ENCODE peak calls at places on chromosomes 11 and 22, in four cellular contexts. Q is K562, G is aorta, Z is uterus. W is an unnamed sample.

GRCh38 chr22:23513705-23514104 is 66.4 kb downstream of the IGLL1 start:
- DNase-seq in Z (no peak), Q (no peak), G (no peak), W (no peak)

GRCh38 chr11:132821027-132821426 is 711.3 kb downstream of the OPCML start:
- DNase-seq in Q (no peak), Z (no peak), G (no peak), W (no peak)

GRCh38 chr11:17014774-17015638 is 792 bp upstream of the PLEKHA7 start:
- DNase-seq in Q (peak; percentile 18), G (no peak), Z (no peak), W (peak; percentile 56)

GRCh38 chr22:49620666-49621065 is 207.0 kb downstream of the BRD1 start:
- DNase-seq in G (no peak), Q (no peak), Z (no peak), W (no peak)

GRCh38 chr22:26673485-26673884 is 16.1 kb downstream of the MIAT start:
- DNase-seq in Q (peak; percentile 30), Z (no peak), G (no peak), W (no peak)

GRCh38 chr11:25449100-25449499 is 882.8 kb upstream of the ANO3 start:
- DNase-seq in G (no peak), Q (no peak), Z (no peak), W (no peak)

GRCh38 chr11:33636104-33636503 is 64.5 kb downstream of the C11orf91 start:
- DNase-seq in Z (no peak), G (no peak), Q (no peak), W (no peak)

GRCh38 chr11:19232910-19233503 is 7.7 kb downstream of the E2F8 start:
- DNase-seq in Q (no peak), Z (no peak), G (no peak), W (no peak)

GRCh38 chr22:49670610-49671330 is 156.9 kb downstream of the BRD1 start:
- DNase-seq in Z (no peak), Q (no peak), G (peak; percentile 46), W (no peak)

GRCh38 chr11:78800089-78800690 is 225.5 kb upstream of the NARS2 start:
- DNase-seq in Z (no peak), G (no peak), Q (no peak), W (no peak)

GRCh38 chr11:8871283-8871775 is 39.7 kb upstream of the AKIP1 start:
- DNase-seq in Z (peak; percentile 78), G (peak; percentile 62), Q (no peak), W (peak; percentile 89)

GRCh38 chr11:75478690-75479597 is 45.9 kb upstream of the KLHL35 start:
- DNase-seq in Q (no peak), G (no peak), Z (no peak), W (no peak)

GRCh38 chr11:58625826-58626460 is 3.5 kb downstream of the CNTF start:
- DNase-seq in G (no peak), Z (no peak), Q (no peak), W (no peak)

GRCh38 chr11:2780850-2781412 is 81.1 kb upstream of the KCNQ1OT1 start:
- DNase-seq in Z (no peak), Q (no peak), G (no peak), W (no peak)

GRCh38 chr11:93572171-93572570 is 29.0 kb upstream of the SMCO4 start:
- DNase-seq in Q (no peak), Z (no peak), G (no peak), W (no peak)

GRCh38 chr11:16881074-16881709 is 133.0 kb downstream of the PLEKHA7 start:
- DNase-seq in G (peak; percentile 50), Q (peak; percentile 68), Z (peak; percentile 32), W (peak; percentile 69)

GRCh38 chr11:60169264-60169915 is 13.5 kb downstream of the MS4A6A start:
- DNase-seq in G (no peak), Q (peak; percentile 58), Z (no peak), W (no peak)

GRCh38 chr22:19586922-19587684 is 62.9 kb upstream of the CLDN5 start:
- DNase-seq in G (no peak), Q (no peak), Z (no peak), W (no peak)

GRCh38 chr11:78314753-78315152 is 102.9 kb downstream of the GAB2 start:
- DNase-seq in Z (no peak), G (no peak), Q (no peak), W (peak; percentile 24)

GRCh38 chr11:69387409-69387885 is 93.5 kb downstream of the MYEOV start:
- DNase-seq in Z (no peak), G (no peak), Q (no peak), W (no peak)

GRCh38 chr11:72752088-72752914 is at the start of gene ARAP1:
- DNase-seq in Z (peak; percentile 77), G (peak; percentile 82), Q (peak; percentile 85), W (peak; percentile 78)

GRCh38 chr11:24965780-24966179 is 468.9 kb downstream of the LUZP2 start:
- DNase-seq in Z (no peak), Q (no peak), G (no peak), W (no peak)

GRCh38 chr11:13009476-13009920 is 382 bp downstream of the RASSF10 start:
- DNase-seq in G (no peak), Z (no peak), Q (no peak), W (no peak)

GRCh38 chr11:61666684-61667297 is 13.4 kb upstream of the DAGLA start:
- DNase-seq in G (no peak), Q (no peak), Z (no peak), W (peak; percentile 62)

GRCh38 chr11:45993438-45994064 is 71.1 kb downstream of the LARGE2 start:
- DNase-seq in Z (peak; percentile 44), Q (peak; percentile 86), G (no peak), W (no peak)

GRCh38 chr22:21450320-21450831 is 16.8 kb upstream of the TMEM191C start:
- DNase-seq in G (peak; percentile 27), Q (no peak), Z (no peak), W (no peak)

GRCh38 chr11:127862406-127862805 is 725.0 kb downstream of the ETS1 start:
- DNase-seq in Z (no peak), Q (no peak), G (no peak), W (no peak)

GRCh38 chr11:61369372-61370348 is 7.5 kb downstream of the TMEM138 start:
- DNase-seq in Q (no peak), G (peak; percentile 73), Z (peak; percentile 83), W (peak; percentile 97)

GRCh38 chr22:46535876-46536558 is 1.4 kb downstream of the CELSR1 start:
- DNase-seq in G (no peak), Z (no peak), Q (no peak), W (no peak)

GRCh38 chr11:20672575-20672974 is 3.2 kb downstream of the NELL1 start:
- DNase-seq in Z (no peak), G (no peak), Q (peak; percentile 14), W (peak; percentile 36)

GRCh38 chr11:533049-533585 is 2.3 kb downstream of the HRAS start:
- DNase-seq in Q (no peak), Z (peak; percentile 15), G (peak; percentile 49), W (no peak)

GRCh38 chr22:36874731-36875130 is 13.9 kb downstream of the NCF4 start:
- DNase-seq in Q (no peak), Z (no peak), G (no peak), W (no peak)
- H3K27ac ChIP-seq in Q (no peak overlapping the region), Z (no peak overlapping the region), G (no peak overlapping the region), W (peak overlapping the region; percentile 41)

DNA sequence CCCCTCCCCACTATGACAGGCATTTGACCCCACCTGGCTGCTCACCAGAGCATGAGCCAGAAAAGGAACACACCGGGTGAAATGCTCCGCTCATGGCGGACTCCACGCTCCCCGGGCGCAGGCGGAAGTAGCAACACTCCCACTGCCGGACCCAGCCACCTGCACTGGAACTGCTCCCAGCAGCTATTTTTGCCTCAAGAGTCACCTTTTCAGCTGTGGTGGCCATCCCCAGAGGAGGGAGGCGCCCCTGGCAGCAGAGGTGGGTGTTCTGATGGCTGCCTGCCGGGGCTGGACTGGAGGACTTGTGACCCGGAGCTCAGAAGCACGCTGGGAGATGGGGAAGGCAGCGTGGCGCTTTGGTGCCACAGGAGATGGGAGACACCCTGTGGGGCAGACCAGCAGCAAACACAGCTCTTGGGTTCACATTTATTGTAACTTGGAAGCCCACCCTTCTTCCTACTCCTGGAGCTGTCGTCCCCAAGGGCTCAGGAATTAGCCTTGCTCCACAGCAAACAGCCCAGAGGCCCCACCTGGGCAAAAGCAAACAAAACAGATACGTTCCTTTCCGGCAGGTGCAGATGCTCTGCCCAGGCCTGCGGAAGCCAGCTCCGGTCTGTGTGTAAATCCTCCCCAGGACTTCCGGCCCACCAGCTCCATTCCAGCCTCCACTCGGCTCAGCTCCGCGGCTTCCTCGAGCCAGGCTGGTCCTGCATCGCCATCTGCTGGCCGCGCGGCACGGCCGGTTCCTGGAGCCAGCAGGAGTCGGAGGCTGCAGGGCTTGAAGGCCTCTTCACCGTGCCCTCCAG is 3.7 kb downstream of the RPS19BP1 start:
- DNase-seq in Q (peak; percentile 89), Z (peak; percentile 86), G (peak; percentile 94), W (peak; percentile 92)
- H3K4me3 ChIP-seq in Q (no peak overlapping the region), Z (no peak overlapping the region), G (no peak overlapping the region), W (no peak overlapping the region)

GRCh38 chr11:118632577-118633318 is 25.3 kb downstream of the PHLDB1 start:
- DNase-seq in Q (no peak), G (no peak), Z (no peak), W (no peak)
- H3K27ac ChIP-seq in Q (no peak overlapping the region), G (no peak overlapping the region), Z (peak overlapping the region; percentile 79), W (no peak overlapping the region)

GRCh38 chr11:10556590-10556989 is 11.9 kb downstream of the LYVE1 start:
- DNase-seq in G (no peak), Z (no peak), Q (no peak), W (no peak)

GRCh38 chr11:10551845-10552352 is 10.9 kb upstream of the RNF141 start:
- DNase-seq in G (no peak), Q (no peak), Z (no peak), W (no peak)

GRCh38 chr11:10550503-10550902 is 9.5 kb upstream of the RNF141 start:
- DNase-seq in G (no peak), Q (no peak), Z (no peak), W (peak; percentile 23)

GRCh38 chr11:10550988-10551657 is 10.1 kb upstream of the RNF141 start:
- DNase-seq in Z (no peak), G (no peak), Q (no peak), W (no peak)
- H3K4me3 ChIP-seq in Z (no peak overlapping the region), G (no peak overlapping the region), Q (no peak overlapping the region), W (no peak overlapping the region)

GRCh38 chr11:85827768-85828639 is 17.1 kb upstream of the SYTL2 start:
- DNase-seq in Z (no peak), Q (no peak), G (no peak), W (peak; percentile 20)
- H3K27ac ChIP-seq in Z (peak overlapping the region; percentile 80), Q (no peak overlapping the region), G (peak overlapping the region; percentile 75), W (peak overlapping the region; percentile 19)

GRCh38 chr11:114111369-114112042 is 52.0 kb downstream of the ZBTB16 start:
- DNase-seq in Z (no peak), G (no peak), Q (no peak), W (no peak)
- H3K4me3 ChIP-seq in Z (no peak overlapping the region), G (no peak overlapping the region), Q (no peak overlapping the region), W (no peak overlapping the region)

DNA sequence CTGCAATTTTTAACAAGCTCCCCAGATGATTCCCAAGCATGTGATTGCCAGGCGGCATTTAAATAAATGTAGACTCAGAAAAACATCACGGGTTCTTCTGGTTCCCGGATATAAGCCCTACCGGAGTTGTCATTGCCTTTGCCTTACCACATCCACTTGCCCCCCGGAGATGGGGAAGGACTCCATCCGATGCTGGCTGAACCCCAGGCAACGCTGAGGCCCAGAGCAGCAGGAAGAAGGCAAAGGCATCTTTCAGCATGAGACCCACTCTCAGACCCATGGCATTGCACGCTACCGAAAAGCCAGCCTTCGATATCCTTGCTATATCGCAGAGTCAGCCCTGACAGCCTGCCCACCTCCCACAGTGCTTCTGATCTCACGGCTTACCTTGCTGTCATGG is 134.1 kb downstream of the DSCAML1 start:
- DNase-seq in Z (no peak), G (no peak), Q (no peak), W (no peak)
- H3K27ac ChIP-seq in Z (peak overlapping the region; percentile 55), G (no peak overlapping the region), Q (no peak overlapping the region), W (no peak overlapping the region)

W was measured in cardiac muscle cell.